ENCODE peak calls at places on chromosomes 2 and 18, in eight cellular contexts. Z, J, F, P, T, E, G and H are unnamed samples.

GRCh38 chr18:22921762-22922161 is 11.4 kb upstream of the RBBP8 start:
- DNase-seq in Z (no peak), T (no peak), P (no peak), G (no peak), J (no peak), E (no peak), F (no peak), H (no peak)

GRCh38 chr2:2229898-2230817 is 100.9 kb downstream of the MYT1L start:
- DNase-seq in Z (no peak), P (peak; percentile 81), E (no peak), T (no peak), F (peak; percentile 49), G (peak; percentile 11), J (no peak), H (no peak)

GRCh38 chr2:232203936-232204335 is 174.6 kb upstream of the ALPP start:
- DNase-seq in Z (no peak), G (no peak), F (no peak), T (no peak), E (no peak), J (no peak), P (no peak), H (peak; percentile 57)

GRCh38 chr2:152611458-152612231 is 105.6 kb downstream of the PRPF40A start:
- DNase-seq in E (peak; percentile 63), G (peak; percentile 56), Z (peak; percentile 52), T (no peak), J (peak; percentile 47), F (no peak), P (no peak), H (peak; percentile 29)

GRCh38 chr2:12155308-12156061 is 409.1 kb downstream of the LPIN1 start:
- DNase-seq in F (no peak), P (no peak), Z (no peak), G (peak; percentile 91), E (peak; percentile 72), T (no peak), J (peak; percentile 31), H (no peak)

GRCh38 chr18:54835944-54836343 is 7.7 kb downstream of the RAB27B start:
- DNase-seq in G (no peak), Z (no peak), J (no peak), T (no peak), E (no peak), P (no peak), F (no peak), H (no peak)

GRCh38 chr2:128436498-128437180 is 118.0 kb upstream of the HS6ST1 start:
- DNase-seq in J (no peak), Z (no peak), T (no peak), E (no peak), F (no peak), G (no peak), P (peak; percentile 29), H (no peak)

GRCh38 chr2:241569831-241570281 is 11.3 kb downstream of the BOK start:
- DNase-seq in Z (no peak), T (no peak), J (no peak), P (no peak), E (no peak), F (no peak), G (no peak), H (no peak)

GRCh38 chr18:59742325-59743111 is 45.3 kb upstream of the CCBE1 start:
- DNase-seq in J (no peak), Z (no peak), T (no peak), F (peak; percentile 94), P (no peak), E (peak; percentile 23), G (no peak), H (peak; percentile 90)

GRCh38 chr2:61277756-61278155 is 115.8 kb downstream of the C2orf74 start:
- DNase-seq in J (no peak), E (no peak), F (no peak), P (no peak), G (no peak), T (no peak), Z (no peak), H (no peak)

GRCh38 chr2:239075918-239076727 is 228.2 kb downstream of the TWIST2 start:
- DNase-seq in P (no peak), E (peak; percentile 22), G (no peak), Z (no peak), T (no peak), F (no peak), J (no peak), H (no peak)

GRCh38 chr2:19274439-19274838 is 84.0 kb downstream of the OSR1 start:
- DNase-seq in T (no peak), Z (no peak), G (no peak), E (no peak), F (no peak), J (no peak), P (no peak), H (no peak)

GRCh38 chr2:42569116-42569711 is 782 bp downstream of the MTA3 start:
- DNase-seq in G (peak; percentile 28), E (peak; percentile 11), J (peak; percentile 53), F (peak; percentile 56), P (no peak), Z (peak; percentile 70), T (peak; percentile 50), H (no peak)

GRCh38 chr18:635171-635570 is 22.3 kb upstream of the TYMS start:
- DNase-seq in F (no peak), J (no peak), P (no peak), E (no peak), T (no peak), G (no peak), Z (no peak), H (no peak)

GRCh38 chr2:160952462-160952861 is 207.8 kb upstream of the TANK start:
- DNase-seq in F (no peak), Z (no peak), J (no peak), P (no peak), T (no peak), E (no peak), G (peak; percentile 21), H (no peak)

GRCh38 chr2:219644801-219645480 is 17.5 kb downstream of the SLC4A3 start:
- DNase-seq in F (no peak), E (no peak), J (no peak), P (peak; percentile 14), Z (no peak), T (no peak), G (peak; percentile 50), H (peak; percentile 36)

GRCh38 chr2:126776255-126776654 is 120.3 kb downstream of the GYPC start:
- DNase-seq in E (no peak), J (no peak), F (no peak), Z (no peak), P (no peak), T (no peak), G (no peak), H (no peak)

GRCh38 chr2:101517753-101518152 is 42.8 kb upstream of the RFX8 start:
- DNase-seq in G (peak; percentile 69), J (peak; percentile 31), E (no peak), T (no peak), P (no peak), Z (no peak), F (no peak), H (peak; percentile 66)

GRCh38 chr2:85481818-85482777 is 56.9 kb upstream of the MAT2A start:
- DNase-seq in F (no peak), P (no peak), J (no peak), Z (no peak), E (no peak), G (no peak), T (no peak), H (no peak)